ENCODE peak calls at places on chromosomes 4 and X, in six cellular contexts. K, Y, V, O, S and F are unnamed samples.

GRCh38 chr4:181952478-181952877 is 290.7 kb upstream of the TENM3 start:
- DNase-seq in K (no peak), Y (no peak), V (peak; percentile 98), O (no peak), S (peak; percentile 92), F (no peak)

GRCh38 chrX:2242980-2243379 is 257.8 kb downstream of the DHRSX start:
- DNase-seq in K (no peak), Y (no peak), V (no peak), O (no peak), S (no peak), F (no peak)

GRCh38 chrX:77014655-77015377 is 432.4 kb upstream of the FGF16 start:
- DNase-seq in K (no peak), Y (no peak), V (peak; percentile 1), O (no peak), S (no peak), F (peak; percentile 18)

GRCh38 chrX:16239211-16239610 is 71.9 kb downstream of the MAGEB17 start:
- DNase-seq in K (no peak), Y (no peak), V (peak; percentile 94), O (no peak), S (peak; percentile 57), F (no peak)

GRCh38 chrX:102697506-102697905 is 14.7 kb upstream of the GPRASP2 start:
- DNase-seq in K (no peak), Y (no peak), V (peak; percentile 21), O (no peak), S (peak; percentile 62), F (no peak)

GRCh38 chrX:10039821-10040793 is 72.9 kb downstream of the CLDN34 start:
- DNase-seq in K (no peak), Y (no peak), V (no peak), O (no peak), S (no peak), F (no peak)

GRCh38 chrX:55742649-55743048 is 25.1 kb downstream of the RRAGB start:
- DNase-seq in K (no peak), Y (no peak), V (no peak), O (no peak), S (no peak), F (no peak)

GRCh38 chr4:99447079-99447478 is 11.9 kb upstream of the ADH7 start:
- DNase-seq in K (no peak), Y (no peak), V (peak; percentile 75), O (no peak), S (peak; percentile 75), F (peak; percentile 25)

GRCh38 chr4:93828332-93828829 is at the start of gene ATOH1:
- DNase-seq in K (no peak), Y (no peak), V (peak; percentile 7), O (peak; percentile 53), S (no peak), F (no peak)

GRCh38 chrX:77451041-77451440 is 3.9 kb downstream of the FGF16 start:
- DNase-seq in K (no peak), Y (no peak), V (peak; percentile 73), O (no peak), S (no peak), F (no peak)

GRCh38 chrX:135185795-135186443 is 14.7 kb upstream of the CT55 start:
- DNase-seq in K (no peak), Y (no peak), V (peak; percentile 35), O (no peak), S (peak; percentile 58), F (peak; percentile 27)

GRCh38 chrX:39477438-39478120 is 620.2 kb downstream of the BCOR start:
- DNase-seq in K (peak; percentile 82), Y (no peak), V (peak; percentile 27), O (peak; percentile 68), S (peak; percentile 64), F (peak; percentile 9)

GRCh38 chr4:114941522-114941921 is 171.9 kb downstream of the NDST4 start:
- DNase-seq in K (no peak), Y (no peak), V (no peak), O (no peak), S (no peak), F (no peak)

GRCh38 chr4:26751838-26752237 is 108.8 kb upstream of the STIM2 start:
- DNase-seq in K (no peak), Y (no peak), V (no peak), O (no peak), S (no peak), F (no peak)

GRCh38 chr4:5976921-5977320 is 41.3 kb downstream of the C4orf50 start:
- DNase-seq in K (peak; percentile 33), Y (peak; percentile 30), V (no peak), O (no peak), S (no peak), F (no peak)

GRCh38 chrX:63739885-63740284 is 45.1 kb downstream of the ARHGEF9 start:
- DNase-seq in K (no peak), Y (no peak), V (no peak), O (no peak), S (no peak), F (no peak)

GRCh38 chrX:68696267-68696666 is 48.8 kb downstream of the STARD8 start:
- DNase-seq in K (no peak), Y (no peak), V (no peak), O (no peak), S (no peak), F (no peak)

GRCh38 chrX:68699960-68700746 is 52.7 kb downstream of the STARD8 start:
- DNase-seq in K (no peak), Y (no peak), V (peak; percentile 61), O (no peak), S (peak; percentile 42), F (no peak)

GRCh38 chrX:68697036-68697435 is 49.6 kb downstream of the STARD8 start:
- DNase-seq in K (no peak), Y (no peak), V (no peak), O (no peak), S (no peak), F (no peak)

GRCh38 chrX:68697465-68698125 is 50.1 kb downstream of the STARD8 start:
- DNase-seq in K (no peak), Y (no peak), V (no peak), O (no peak), S (no peak), F (no peak)

GRCh38 chrX:68698955-68699354 is 51.5 kb downstream of the STARD8 start:
- DNase-seq in K (no peak), Y (no peak), V (no peak), O (no peak), S (no peak), F (no peak)
- H3K4me1 ChIP-seq in K (peaks cover 52% of the 10 kb centered on the region), Y (peaks cover 2% of the 10 kb centered on the region), V (no peaks in the 10 kb centered on the region), O (peaks cover 26% of the 10 kb centered on the region), S (no peaks in the 10 kb centered on the region), F (peaks cover 1% of the 10 kb centered on the region)

GRCh38 chr4:62709618-62710252 is 1509.6 kb downstream of the ADGRL3 start:
- DNase-seq in K (no peak), Y (no peak), V (peak; percentile 6), O (no peak), S (peak; percentile 35), F (no peak)
- H3K4me3 ChIP-seq in K (no peak overlapping the region), Y (no peak overlapping the region), V (no peak overlapping the region), O (peak overlapping the region; percentile 24), S (no peak overlapping the region), F (no peak overlapping the region)

DNA sequence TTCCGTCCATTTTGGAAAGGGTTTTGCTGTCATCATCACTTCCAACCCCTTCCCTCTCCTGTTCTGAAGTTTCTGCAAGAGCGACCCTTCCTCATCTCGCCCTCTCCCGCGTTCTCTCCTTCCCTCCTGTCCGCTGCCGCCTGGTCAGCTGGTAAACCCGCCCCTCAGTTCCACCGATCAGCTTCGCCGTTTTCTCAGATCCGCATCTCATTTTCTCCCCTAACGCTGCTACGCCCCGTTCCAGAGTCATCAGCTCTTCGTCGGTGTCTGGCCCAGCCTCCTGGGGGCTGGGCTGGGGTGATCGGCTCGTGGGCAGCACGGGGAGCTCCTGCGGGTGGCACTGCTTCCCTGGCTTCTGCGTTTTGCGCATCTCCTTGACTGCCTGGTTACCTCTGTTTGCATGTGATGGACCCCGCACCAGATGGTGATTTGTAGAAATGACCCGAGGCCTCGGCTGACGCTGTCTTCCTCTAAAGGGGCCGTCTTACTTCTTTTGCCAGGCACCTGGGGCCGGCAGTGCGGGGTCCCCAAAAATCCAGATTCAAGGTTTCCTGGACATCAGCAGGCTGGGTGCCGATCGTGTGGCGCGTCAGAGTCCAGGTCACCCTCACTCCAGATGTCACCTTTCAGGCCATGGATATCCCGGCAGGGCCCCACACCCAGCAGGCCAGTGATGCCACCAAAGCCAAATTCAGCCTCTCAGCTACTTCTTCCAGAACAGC is 13.4 kb downstream of the CTBP1 start:
- DNase-seq in K (peak; percentile 53), Y (peak; percentile 59), V (no peak), O (peak; percentile 41), S (no peak), F (no peak)
- H3K36me3 ChIP-seq in K (peaks cover 34% of the 10 kb centered on the region), Y (peaks cover 56% of the 10 kb centered on the region), V (peaks cover 56% of the 10 kb centered on the region), O (no peaks in the 10 kb centered on the region), S (peaks cover 22% of the 10 kb centered on the region), F (peaks cover 46% of the 10 kb centered on the region)

GRCh38 chrX:13755254-13755653 is 20.7 kb downstream of the OFD1 start:
- DNase-seq in K (no peak), Y (no peak), V (no peak), O (no peak), S (no peak), F (no peak)
- H3K4me1 ChIP-seq in K (no peaks in the 10 kb centered on the region), Y (no peaks in the 10 kb centered on the region), V (no peaks in the 10 kb centered on the region), O (no peaks in the 10 kb centered on the region), S (peaks cover 1% of the 10 kb centered on the region), F (no peaks in the 10 kb centered on the region)

DNA sequence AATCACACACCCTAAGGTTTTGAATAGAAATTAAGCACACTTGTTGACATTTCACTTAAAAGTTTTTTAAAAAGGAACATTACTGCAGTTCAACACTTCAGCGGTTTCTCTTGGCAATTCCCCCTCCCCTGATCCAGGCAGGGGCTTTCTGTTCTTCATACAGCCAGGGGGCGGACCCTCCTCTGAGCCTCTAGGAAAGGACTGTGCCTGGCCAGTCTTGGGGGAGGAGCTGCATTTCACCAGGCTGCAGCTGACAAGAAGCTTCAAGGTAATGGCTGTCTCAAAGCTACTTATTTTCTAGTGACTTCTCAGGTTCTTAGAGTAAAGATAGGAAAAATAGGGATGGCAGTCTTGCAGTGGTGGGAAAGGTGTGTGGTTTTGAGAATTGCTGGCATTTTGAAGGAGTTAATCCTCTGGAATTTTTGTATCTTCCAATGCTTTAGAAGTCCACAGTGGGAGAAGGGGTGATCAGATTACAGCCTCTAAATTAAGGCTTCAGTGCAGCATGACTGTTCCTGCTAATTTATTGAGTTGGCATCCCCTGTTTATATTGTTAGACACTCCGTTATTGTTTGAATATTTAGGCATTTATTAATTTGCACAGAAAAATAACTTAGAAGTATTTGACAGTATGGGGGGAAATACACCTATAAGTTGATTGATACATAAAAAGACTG is 33.5 kb downstream of the PWWP3B start:
- DNase-seq in K (no peak), Y (no peak), V (no peak), O (no peak), S (no peak), F (peak; percentile 5)
- H3K4me3 ChIP-seq in K (no peak overlapping the region), Y (no peak overlapping the region), V (no peak overlapping the region), O (peak overlapping the region; percentile 40), S (no peak overlapping the region), F (no peak overlapping the region)

GRCh38 chr4:146192060-146192459 is 16.5 kb downstream of the LSM6 start:
- DNase-seq in K (no peak), Y (no peak), V (no peak), O (no peak), S (peak; percentile 6), F (no peak)
- H3K36me3 ChIP-seq in K (peaks cover 15% of the 10 kb centered on the region), Y (peaks cover 3% of the 10 kb centered on the region), V (no peaks in the 10 kb centered on the region), O (peaks cover 10% of the 10 kb centered on the region), S (peaks cover 15% of the 10 kb centered on the region), F (peaks cover 12% of the 10 kb centered on the region)